ENCODE peak calls at places on chromosomes 2 and 18, in ten cellular contexts. One of them, this sample, is unnamed.

GRCh38 chr18:46657115-46657955 is at the start of gene LOXHD1:
- DNase-seq in tibial artery: no peak
- DNase-seq in smooth muscle cell of the brain vasculature: no peak
- DNase-seq in H4: no peak
- DNase-seq in stimulated activated CD4-positive, alpha-beta T cell treated with anti-CD3 and anti-CD28 coated beads, TNF-alpha, amount 100 ng/mL, for 4 hours: no peak
- DNase-seq in occipital lobe: no peak
- DNase-seq in cardiac muscle cell: no peak
- DNase-seq in kidney glomerular epithelial cell: no peak
- DNase-seq in mucosa of gallbladder: no peak
- DNase-seq in A549: no peak
- DNase-seq in this sample: no peak

GRCh38 chr2:98148968-98149697 is 62.2 kb downstream of the VWA3B start:
- DNase-seq in smooth muscle cell of the brain vasculature: peak; percentile 58
- DNase-seq in kidney glomerular epithelial cell: no peak
- DNase-seq in H4: peak; percentile 94
- DNase-seq in occipital lobe: peak; percentile 8
- DNase-seq in A549: peak; percentile 34
- DNase-seq in mucosa of gallbladder: peak; percentile 43
- DNase-seq in cardiac muscle cell: peak; percentile 26
- DNase-seq in stimulated activated CD4-positive, alpha-beta T cell treated with anti-CD3 and anti-CD28 coated beads, TNF-alpha, amount 100 ng/mL, for 4 hours: no peak
- DNase-seq in tibial artery: no peak
- DNase-seq in this sample: no peak

GRCh38 chr2:51717318-51717717 is 685.4 kb upstream of the NRXN1 start:
- DNase-seq in kidney glomerular epithelial cell: peak; percentile 65
- DNase-seq in H4: peak; percentile 78
- DNase-seq in tibial artery: no peak
- DNase-seq in smooth muscle cell of the brain vasculature: peak; percentile 41
- DNase-seq in stimulated activated CD4-positive, alpha-beta T cell treated with anti-CD3 and anti-CD28 coated beads, TNF-alpha, amount 100 ng/mL, for 4 hours: no peak
- DNase-seq in A549: peak; percentile 35
- DNase-seq in occipital lobe: no peak
- DNase-seq in cardiac muscle cell: no peak
- DNase-seq in mucosa of gallbladder: no peak
- DNase-seq in this sample: no peak

GRCh38 chr2:218854860-218855259 is 4.7 kb upstream of the WNT6 start:
- DNase-seq in tibial artery: peak; percentile 7
- DNase-seq in stimulated activated CD4-positive, alpha-beta T cell treated with anti-CD3 and anti-CD28 coated beads, TNF-alpha, amount 100 ng/mL, for 4 hours: no peak
- DNase-seq in cardiac muscle cell: no peak
- DNase-seq in kidney glomerular epithelial cell: no peak
- DNase-seq in occipital lobe: no peak
- DNase-seq in H4: no peak
- DNase-seq in smooth muscle cell of the brain vasculature: no peak
- DNase-seq in A549: no peak
- DNase-seq in mucosa of gallbladder: no peak
- DNase-seq in this sample: no peak

GRCh38 chr18:48640566-48641270 is 101.9 kb downstream of the CTIF start:
- DNase-seq in H4: no peak
- DNase-seq in cardiac muscle cell: no peak
- DNase-seq in stimulated activated CD4-positive, alpha-beta T cell treated with anti-CD3 and anti-CD28 coated beads, TNF-alpha, amount 100 ng/mL, for 4 hours: no peak
- DNase-seq in mucosa of gallbladder: no peak
- DNase-seq in kidney glomerular epithelial cell: no peak
- DNase-seq in occipital lobe: no peak
- DNase-seq in A549: no peak
- DNase-seq in smooth muscle cell of the brain vasculature: no peak
- DNase-seq in tibial artery: peak; percentile 46
- DNase-seq in this sample: no peak

GRCh38 chr2:213015387-213016165 is 135.8 kb downstream of the IKZF2 start:
- DNase-seq in A549: no peak
- DNase-seq in mucosa of gallbladder: no peak
- DNase-seq in cardiac muscle cell: no peak
- DNase-seq in occipital lobe: no peak
- DNase-seq in tibial artery: no peak
- DNase-seq in stimulated activated CD4-positive, alpha-beta T cell treated with anti-CD3 and anti-CD28 coated beads, TNF-alpha, amount 100 ng/mL, for 4 hours: no peak
- DNase-seq in kidney glomerular epithelial cell: no peak
- DNase-seq in H4: no peak
- DNase-seq in smooth muscle cell of the brain vasculature: no peak
- DNase-seq in this sample: no peak

GRCh38 chr2:2573658-2574293 is 242.7 kb upstream of the MYT1L start:
- DNase-seq in stimulated activated CD4-positive, alpha-beta T cell treated with anti-CD3 and anti-CD28 coated beads, TNF-alpha, amount 100 ng/mL, for 4 hours: no peak
- DNase-seq in A549: peak; percentile 37
- DNase-seq in H4: no peak
- DNase-seq in tibial artery: no peak
- DNase-seq in kidney glomerular epithelial cell: no peak
- DNase-seq in cardiac muscle cell: no peak
- DNase-seq in smooth muscle cell of the brain vasculature: no peak
- DNase-seq in occipital lobe: no peak
- DNase-seq in mucosa of gallbladder: no peak
- DNase-seq in this sample: no peak

GRCh38 chr2:96762529-96763253 is 2.0 kb downstream of the CNNM4 start:
- DNase-seq in A549: no peak
- DNase-seq in tibial artery: no peak
- DNase-seq in cardiac muscle cell: peak; percentile 69
- DNase-seq in H4: no peak
- DNase-seq in stimulated activated CD4-positive, alpha-beta T cell treated with anti-CD3 and anti-CD28 coated beads, TNF-alpha, amount 100 ng/mL, for 4 hours: no peak
- DNase-seq in occipital lobe: no peak
- DNase-seq in smooth muscle cell of the brain vasculature: no peak
- DNase-seq in kidney glomerular epithelial cell: no peak
- DNase-seq in mucosa of gallbladder: no peak
- DNase-seq in this sample: no peak

GRCh38 chr2:224885295-224885694 is 157.0 kb downstream of the DOCK10 start:
- DNase-seq in A549: no peak
- DNase-seq in H4: no peak
- DNase-seq in stimulated activated CD4-positive, alpha-beta T cell treated with anti-CD3 and anti-CD28 coated beads, TNF-alpha, amount 100 ng/mL, for 4 hours: no peak
- DNase-seq in mucosa of gallbladder: no peak
- DNase-seq in smooth muscle cell of the brain vasculature: no peak
- DNase-seq in occipital lobe: no peak
- DNase-seq in kidney glomerular epithelial cell: no peak
- DNase-seq in tibial artery: no peak
- DNase-seq in cardiac muscle cell: no peak
- DNase-seq in this sample: no peak

GRCh38 chr2:17879137-17879912 is 858 bp downstream of the KCNS3 start:
- DNase-seq in smooth muscle cell of the brain vasculature: no peak
- DNase-seq in A549: peak; percentile 77
- DNase-seq in occipital lobe: no peak
- DNase-seq in H4: peak; percentile 53
- DNase-seq in tibial artery: peak; percentile 77
- DNase-seq in kidney glomerular epithelial cell: peak; percentile 41
- DNase-seq in stimulated activated CD4-positive, alpha-beta T cell treated with anti-CD3 and anti-CD28 coated beads, TNF-alpha, amount 100 ng/mL, for 4 hours: no peak
- DNase-seq in cardiac muscle cell: peak; percentile 77
- DNase-seq in mucosa of gallbladder: peak; percentile 44
- DNase-seq in this sample: peak; percentile 42

GRCh38 chr2:54983345-54984235 is 66.7 kb downstream of the RTN4 start:
- DNase-seq in kidney glomerular epithelial cell: no peak
- DNase-seq in mucosa of gallbladder: no peak
- DNase-seq in occipital lobe: no peak
- DNase-seq in tibial artery: no peak
- DNase-seq in smooth muscle cell of the brain vasculature: no peak
- DNase-seq in H4: no peak
- DNase-seq in stimulated activated CD4-positive, alpha-beta T cell treated with anti-CD3 and anti-CD28 coated beads, TNF-alpha, amount 100 ng/mL, for 4 hours: no peak
- DNase-seq in cardiac muscle cell: no peak
- DNase-seq in A549: no peak
- DNase-seq in this sample: no peak

GRCh38 chr2:110818767-110819481 is 86.6 kb downstream of the ACOXL start:
- DNase-seq in tibial artery: no peak
- DNase-seq in A549: peak; percentile 6
- DNase-seq in mucosa of gallbladder: no peak
- DNase-seq in cardiac muscle cell: no peak
- DNase-seq in H4: no peak
- DNase-seq in stimulated activated CD4-positive, alpha-beta T cell treated with anti-CD3 and anti-CD28 coated beads, TNF-alpha, amount 100 ng/mL, for 4 hours: no peak
- DNase-seq in occipital lobe: no peak
- DNase-seq in kidney glomerular epithelial cell: no peak
- DNase-seq in smooth muscle cell of the brain vasculature: no peak
- DNase-seq in this sample: no peak

GRCh38 chr2:132774189-132774588 is 104.2 kb upstream of the LYPD1 start:
- DNase-seq in stimulated activated CD4-positive, alpha-beta T cell treated with anti-CD3 and anti-CD28 coated beads, TNF-alpha, amount 100 ng/mL, for 4 hours: no peak
- DNase-seq in A549: no peak
- DNase-seq in H4: no peak
- DNase-seq in cardiac muscle cell: no peak
- DNase-seq in kidney glomerular epithelial cell: peak; percentile 44
- DNase-seq in smooth muscle cell of the brain vasculature: no peak
- DNase-seq in occipital lobe: no peak
- DNase-seq in mucosa of gallbladder: no peak
- DNase-seq in tibial artery: no peak
- DNase-seq in this sample: no peak

GRCh38 chr2:3222636-3223035 is 155.0 kb downstream of the EIPR1 start:
- DNase-seq in cardiac muscle cell: no peak
- DNase-seq in stimulated activated CD4-positive, alpha-beta T cell treated with anti-CD3 and anti-CD28 coated beads, TNF-alpha, amount 100 ng/mL, for 4 hours: no peak
- DNase-seq in A549: peak; percentile 14
- DNase-seq in kidney glomerular epithelial cell: no peak
- DNase-seq in occipital lobe: no peak
- DNase-seq in mucosa of gallbladder: no peak
- DNase-seq in tibial artery: no peak
- DNase-seq in H4: no peak
- DNase-seq in smooth muscle cell of the brain vasculature: no peak
- DNase-seq in this sample: no peak

GRCh38 chr2:45885111-45885685 is 233.7 kb downstream of the PRKCE start:
- DNase-seq in mucosa of gallbladder: no peak
- DNase-seq in H4: no peak
- DNase-seq in cardiac muscle cell: no peak
- DNase-seq in stimulated activated CD4-positive, alpha-beta T cell treated with anti-CD3 and anti-CD28 coated beads, TNF-alpha, amount 100 ng/mL, for 4 hours: no peak
- DNase-seq in kidney glomerular epithelial cell: no peak
- DNase-seq in smooth muscle cell of the brain vasculature: no peak
- DNase-seq in A549: no peak
- DNase-seq in tibial artery: no peak
- DNase-seq in occipital lobe: no peak
- DNase-seq in this sample: no peak

GRCh38 chr2:108533832-108534576 is at the start of gene LIMS1:
- DNase-seq in occipital lobe: peak; percentile 84
- DNase-seq in smooth muscle cell of the brain vasculature: peak; percentile 87
- DNase-seq in mucosa of gallbladder: peak; percentile 91
- DNase-seq in cardiac muscle cell: peak; percentile 94
- DNase-seq in tibial artery: peak; percentile 96
- DNase-seq in kidney glomerular epithelial cell: peak; percentile 84
- DNase-seq in H4: peak; percentile 70
- DNase-seq in A549: peak; percentile 94
- DNase-seq in stimulated activated CD4-positive, alpha-beta T cell treated with anti-CD3 and anti-CD28 coated beads, TNF-alpha, amount 100 ng/mL, for 4 hours: peak; percentile 77
- DNase-seq in this sample: peak; percentile 82

GRCh38 chr2:16650287-16651249 is 15.1 kb downstream of the CYRIA start:
- DNase-seq in smooth muscle cell of the brain vasculature: peak; percentile 77
- DNase-seq in mucosa of gallbladder: peak; percentile 38
- DNase-seq in A549: no peak
- DNase-seq in occipital lobe: no peak
- DNase-seq in tibial artery: no peak
- DNase-seq in H4: peak; percentile 15
- DNase-seq in stimulated activated CD4-positive, alpha-beta T cell treated with anti-CD3 and anti-CD28 coated beads, TNF-alpha, amount 100 ng/mL, for 4 hours: no peak
- DNase-seq in cardiac muscle cell: no peak
- DNase-seq in kidney glomerular epithelial cell: peak; percentile 58
- DNase-seq in this sample: no peak

GRCh38 chr2:64274399-64275173 is 130.4 kb upstream of the PELI1 start:
- DNase-seq in kidney glomerular epithelial cell: peak; percentile 45
- DNase-seq in mucosa of gallbladder: no peak
- DNase-seq in occipital lobe: no peak
- DNase-seq in stimulated activated CD4-positive, alpha-beta T cell treated with anti-CD3 and anti-CD28 coated beads, TNF-alpha, amount 100 ng/mL, for 4 hours: no peak
- DNase-seq in smooth muscle cell of the brain vasculature: no peak
- DNase-seq in A549: no peak
- DNase-seq in tibial artery: no peak
- DNase-seq in H4: no peak
- DNase-seq in cardiac muscle cell: no peak
- DNase-seq in this sample: no peak

GRCh38 chr2:233416199-233416598 is 61.9 kb downstream of the DGKD start:
- DNase-seq in cardiac muscle cell: no peak
- DNase-seq in stimulated activated CD4-positive, alpha-beta T cell treated with anti-CD3 and anti-CD28 coated beads, TNF-alpha, amount 100 ng/mL, for 4 hours: no peak
- DNase-seq in A549: no peak
- DNase-seq in tibial artery: no peak
- DNase-seq in mucosa of gallbladder: peak; percentile 49
- DNase-seq in occipital lobe: no peak
- DNase-seq in kidney glomerular epithelial cell: no peak
- DNase-seq in smooth muscle cell of the brain vasculature: no peak
- DNase-seq in H4: no peak
- DNase-seq in this sample: no peak

GRCh38 chr2:99624682-99625081 is 134.9 kb upstream of the REV1 start:
- DNase-seq in H4: no peak
- DNase-seq in mucosa of gallbladder: no peak
- DNase-seq in stimulated activated CD4-positive, alpha-beta T cell treated with anti-CD3 and anti-CD28 coated beads, TNF-alpha, amount 100 ng/mL, for 4 hours: no peak
- DNase-seq in occipital lobe: no peak
- DNase-seq in smooth muscle cell of the brain vasculature: no peak
- DNase-seq in A549: no peak
- DNase-seq in tibial artery: no peak
- DNase-seq in cardiac muscle cell: no peak
- DNase-seq in kidney glomerular epithelial cell: no peak
- DNase-seq in this sample: no peak

GRCh38 chr2:181054843-181055242 is 74.4 kb downstream of the UBE2E3 start:
- DNase-seq in tibial artery: no peak
- DNase-seq in mucosa of gallbladder: no peak
- DNase-seq in smooth muscle cell of the brain vasculature: no peak
- DNase-seq in kidney glomerular epithelial cell: no peak
- DNase-seq in stimulated activated CD4-positive, alpha-beta T cell treated with anti-CD3 and anti-CD28 coated beads, TNF-alpha, amount 100 ng/mL, for 4 hours: no peak
- DNase-seq in occipital lobe: no peak
- DNase-seq in A549: no peak
- DNase-seq in H4: no peak
- DNase-seq in cardiac muscle cell: no peak
- DNase-seq in this sample: no peak

GRCh38 chr2:64479259-64480198 is 25.6 kb downstream of the LGALSL start:
- DNase-seq in stimulated activated CD4-positive, alpha-beta T cell treated with anti-CD3 and anti-CD28 coated beads, TNF-alpha, amount 100 ng/mL, for 4 hours: no peak
- DNase-seq in smooth muscle cell of the brain vasculature: no peak
- DNase-seq in A549: no peak
- DNase-seq in kidney glomerular epithelial cell: no peak
- DNase-seq in mucosa of gallbladder: no peak
- DNase-seq in cardiac muscle cell: no peak
- DNase-seq in occipital lobe: no peak
- DNase-seq in tibial artery: no peak
- DNase-seq in H4: no peak
- DNase-seq in this sample: no peak

GRCh38 chr2:62287895-62288589 is 92.1 kb downstream of the B3GNT2 start:
- DNase-seq in A549: peak; percentile 51
- DNase-seq in stimulated activated CD4-positive, alpha-beta T cell treated with anti-CD3 and anti-CD28 coated beads, TNF-alpha, amount 100 ng/mL, for 4 hours: no peak
- DNase-seq in H4: peak; percentile 69
- DNase-seq in tibial artery: no peak
- DNase-seq in mucosa of gallbladder: peak; percentile 62
- DNase-seq in cardiac muscle cell: peak; percentile 54
- DNase-seq in kidney glomerular epithelial cell: peak; percentile 89
- DNase-seq in occipital lobe: no peak
- DNase-seq in smooth muscle cell of the brain vasculature: no peak
- DNase-seq in this sample: peak; percentile 45

GRCh38 chr2:191245046-191245868 is at the start of gene MYO1B:
- DNase-seq in smooth muscle cell of the brain vasculature: no peak
- DNase-seq in tibial artery: peak; percentile 84
- DNase-seq in cardiac muscle cell: peak; percentile 95
- DNase-seq in A549: peak; percentile 89
- DNase-seq in mucosa of gallbladder: peak; percentile 58
- DNase-seq in stimulated activated CD4-positive, alpha-beta T cell treated with anti-CD3 and anti-CD28 coated beads, TNF-alpha, amount 100 ng/mL, for 4 hours: peak; percentile 20
- DNase-seq in kidney glomerular epithelial cell: peak; percentile 62
- DNase-seq in H4: peak; percentile 73
- DNase-seq in occipital lobe: no peak
- DNase-seq in this sample: peak; percentile 17

GRCh38 chr2:181916726-181917377 is 25.3 kb downstream of the ITPRID2 start:
- DNase-seq in H4: no peak
- DNase-seq in A549: no peak
- DNase-seq in cardiac muscle cell: no peak
- DNase-seq in tibial artery: no peak
- DNase-seq in occipital lobe: no peak
- DNase-seq in smooth muscle cell of the brain vasculature: no peak
- DNase-seq in stimulated activated CD4-positive, alpha-beta T cell treated with anti-CD3 and anti-CD28 coated beads, TNF-alpha, amount 100 ng/mL, for 4 hours: no peak
- DNase-seq in mucosa of gallbladder: no peak
- DNase-seq in kidney glomerular epithelial cell: peak; percentile 15
- DNase-seq in this sample: no peak